ENCODE peak calls at places on chromosomes 1 and 21, in four cellular contexts. Y, E, A and N are unnamed samples.

GRCh38 chr21:24023402-24023801 is 1583.9 kb downstream of the MRPL39 start:
- DNase-seq in Y (no peak), E (no peak), A (no peak), N (no peak)

GRCh38 chr1:11692899-11693590 is 1.5 kb downstream of the DRAXIN start:
- DNase-seq in Y (peak; percentile 33), E (no peak), A (peak; percentile 72), N (peak; percentile 84)

GRCh38 chr1:116066868-116067563 is 44.2 kb upstream of the MAB21L3 start:
- DNase-seq in Y (peak; percentile 84), E (no peak), A (peak; percentile 81), N (peak; percentile 44)

GRCh38 chr1:85366391-85366790 is 90.0 kb upstream of the BCL10 start:
- DNase-seq in Y (peak; percentile 73), E (no peak), A (peak; percentile 85), N (peak; percentile 43)

GRCh38 chr1:110477041-110477440 is 26.1 kb downstream of the PROK1 start:
- DNase-seq in Y (peak; percentile 22), E (no peak), A (peak; percentile 52), N (peak; percentile 99)

GRCh38 chr1:85274969-85275453 is 1.4 kb downstream of the BCL10 start:
- DNase-seq in Y (peak; percentile 46), E (no peak), A (peak; percentile 70), N (peak; percentile 91)

GRCh38 chr1:242811092-242811840 is 286.8 kb upstream of the PLD5 start:
- DNase-seq in Y (no peak), E (no peak), A (no peak), N (peak; percentile 61)

GRCh38 chr1:110171134-110171733 is 20.9 kb downstream of the SLC6A17 start:
- DNase-seq in Y (no peak), E (no peak), A (no peak), N (no peak)

GRCh38 chr1:92980732-92981647 is 19.7 kb upstream of the DIPK1A start:
- DNase-seq in Y (no peak), E (no peak), A (no peak), N (no peak)

GRCh38 chr1:24749886-24750285 is 4.6 kb downstream of the CLIC4 start:
- DNase-seq in Y (no peak), E (no peak), A (no peak), N (no peak)
- H3K4me3 ChIP-seq in Y (no peak overlapping the region), E (no peak overlapping the region), A (no peak overlapping the region), N (no peak overlapping the region)

DNA sequence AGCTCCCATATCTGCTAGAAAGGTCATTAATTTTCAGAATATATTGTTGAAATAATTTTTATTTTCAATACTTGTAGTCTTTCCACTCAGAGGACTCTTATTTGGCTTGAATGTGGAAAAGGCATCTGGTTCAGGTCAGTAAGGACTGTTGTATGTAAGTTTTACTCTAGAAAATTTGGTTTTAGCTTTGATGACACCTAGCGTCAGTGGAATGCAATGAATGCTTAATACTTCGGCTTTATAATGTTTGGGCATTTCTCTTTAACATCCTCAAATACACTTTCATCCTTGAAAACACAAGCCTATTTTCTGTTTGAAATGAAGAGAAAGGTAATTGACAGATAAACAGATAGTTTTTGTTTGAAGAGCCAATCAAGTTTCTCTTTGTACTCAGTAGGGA is 63.3 kb downstream of the LRRC40 start:
- DNase-seq in Y (no peak), E (no peak), A (peak; percentile 62), N (no peak)
- TF ChIP-seq CTCF in Y (peak; percentile 49), E (no peak), A (peak; percentile 63), N (peak; percentile 9)

GRCh38 chr1:54358503-54359168 is 47.6 kb downstream of the SSBP3 start:
- DNase-seq in Y (no peak), E (no peak), A (no peak), N (no peak)
- H3K27me3 ChIP-seq in Y (no peaks in the 10 kb centered on the region), E (no peaks in the 10 kb centered on the region), A (no peaks in the 10 kb centered on the region), N (no peaks in the 10 kb centered on the region)

DNA sequence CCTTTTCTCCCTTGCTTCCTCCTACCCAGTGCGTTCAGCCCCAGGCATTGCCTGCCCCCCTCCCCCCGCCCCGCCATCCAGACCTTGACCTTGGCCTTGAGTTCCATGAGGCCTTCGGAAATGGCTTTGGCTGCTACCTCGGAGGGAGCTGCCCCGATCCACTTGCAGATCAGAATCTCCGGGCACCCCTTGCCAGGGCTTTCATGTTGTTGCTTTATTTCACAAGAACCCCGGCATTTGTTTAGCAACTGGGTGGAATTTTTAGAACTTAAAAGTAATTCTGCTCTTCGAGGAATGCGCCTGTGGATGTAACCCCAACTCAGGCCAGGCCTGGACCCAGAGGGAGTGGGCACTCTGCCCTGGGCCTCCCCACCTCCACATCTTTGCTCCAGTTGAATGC is 154.1 kb upstream of the TMEM51 start:
- DNase-seq in Y (no peak), E (no peak), A (no peak), N (no peak)
- H3K4me3 ChIP-seq in Y (no peak overlapping the region), E (no peak overlapping the region), A (no peak overlapping the region), N (no peak overlapping the region)

GRCh38 chr21:42336065-42336464 is 14.7 kb downstream of the TFF2 start:
- DNase-seq in Y (no peak), E (no peak), A (peak; percentile 44), N (peak; percentile 34)
- TF ChIP-seq CTCF in Y (no peak), E (no peak), A (no peak), N (no peak)

GRCh38 chr1:86434031-86434430 is 10.1 kb downstream of the CLCA2 start:
- DNase-seq in Y (no peak), E (no peak), A (no peak), N (no peak)
- H3K27me3 ChIP-seq in Y (no peaks in the 10 kb centered on the region), E (no peaks in the 10 kb centered on the region), A (no peaks in the 10 kb centered on the region), N (no peaks in the 10 kb centered on the region)

GRCh38 chr1:177969825-177970371 is at the start of gene SEC16B:
- DNase-seq in Y (no peak), E (no peak), A (no peak), N (no peak)
- H3K4me3 ChIP-seq in Y (no peak within 1 kb of the TSS), E (no peak within 1 kb of the TSS), A (no peak within 1 kb of the TSS), N (no peak within 1 kb of the TSS)

DNA sequence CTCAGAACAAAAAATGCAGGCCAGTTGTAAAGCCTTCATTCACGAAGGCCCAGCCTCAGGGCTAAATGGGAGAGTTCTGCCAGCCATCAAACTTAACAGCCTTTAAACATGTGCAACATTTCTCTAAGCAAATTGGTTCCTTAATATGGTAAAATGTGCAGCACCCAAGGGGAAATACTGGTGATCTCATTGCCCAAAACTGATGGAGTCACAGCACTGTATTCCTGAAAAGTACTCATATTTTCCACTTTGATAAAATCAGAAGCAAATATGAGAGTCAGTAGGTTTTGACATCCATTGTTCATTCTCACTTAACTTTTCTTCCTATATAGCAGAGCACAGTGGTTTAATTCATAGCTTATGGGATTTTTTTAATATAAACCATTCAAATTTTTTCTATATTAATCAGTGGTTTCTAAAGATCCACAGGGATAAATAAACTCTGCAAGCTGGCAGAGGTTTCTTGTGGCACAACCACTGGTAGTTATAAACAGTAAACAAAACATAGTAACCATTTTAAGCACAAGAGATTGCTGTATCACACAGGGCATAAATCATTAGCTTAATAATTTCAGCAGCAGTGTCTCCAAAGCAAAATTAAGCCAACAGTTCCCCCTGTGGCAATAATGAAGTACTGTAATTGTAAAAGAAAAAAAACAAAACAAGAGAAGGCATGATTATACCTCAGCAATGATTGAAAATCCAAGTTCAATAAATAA is 106.9 kb upstream of the LYPLAL1 start:
- DNase-seq in Y (peak; percentile 67), E (no peak), A (peak; percentile 77), N (peak; percentile 47)
- TF ChIP-seq CTCF in Y (peak; percentile 53), E (no peak), A (peak; percentile 55), N (peak; percentile 41)

GRCh38 chr1:156626079-156626438 is 6.8 kb downstream of the HAPLN2 start:
- DNase-seq in Y (no peak), E (no peak), A (no peak), N (no peak)

GRCh38 chr1:156625436-156626078 is 6.3 kb downstream of the HAPLN2 start:
- DNase-seq in Y (no peak), E (peak; percentile 66), A (peak; percentile 63), N (peak; percentile 21)

GRCh38 chr1:156624814-156625435 is 5.7 kb downstream of the HAPLN2 start:
- DNase-seq in Y (no peak), E (no peak), A (no peak), N (no peak)

GRCh38 chr1:156629825-156630449 is 10.7 kb downstream of the HAPLN2 start:
- DNase-seq in Y (no peak), E (no peak), A (no peak), N (no peak)

DNA sequence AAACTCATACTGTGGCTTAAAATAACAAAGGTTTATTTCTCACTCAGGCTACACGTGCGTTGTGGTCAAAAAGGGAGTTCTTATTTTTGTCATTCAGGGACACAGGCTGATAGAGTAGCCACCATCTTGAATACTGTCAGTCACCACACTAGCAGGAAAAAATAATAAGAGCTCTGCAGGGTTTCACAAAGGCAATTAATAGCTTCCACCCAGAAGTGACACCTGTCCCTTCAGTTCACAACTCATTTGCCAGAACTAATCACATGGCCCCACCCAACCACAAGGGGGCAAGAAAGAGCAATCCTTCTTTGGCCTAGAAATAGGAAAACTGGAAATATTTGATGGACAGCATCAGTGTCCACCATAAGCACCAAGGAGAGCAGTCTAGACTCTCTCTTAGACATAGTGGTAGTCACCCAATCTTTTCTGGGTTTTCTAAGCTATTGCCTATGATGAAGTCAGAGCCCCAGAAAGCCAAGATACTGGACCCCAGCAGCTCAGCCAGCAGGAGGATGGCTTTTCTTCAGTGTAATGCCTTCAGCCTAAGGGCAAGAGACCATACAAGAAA is 8.2 kb downstream of the HAPLN2 start:
- DNase-seq in Y (no peak), E (no peak), A (peak; percentile 47), N (peak; percentile 63)
- H3K27me3 ChIP-seq in Y (peaks cover 30% of the 10 kb centered on the region), E (no peaks in the 10 kb centered on the region), A (peaks cover 62% of the 10 kb centered on the region), N (peaks cover 33% of the 10 kb centered on the region)